ENCODE peak calls at places on chromosomes 11 and 22, in four cellular contexts. B, S, Q and H are unnamed samples.

GRCh38 chr11:827146-827860 is 416 bp upstream of the CRACR2B start:
- DNase-seq in Q (no peak), B (no peak), S (no peak), H (no peak)

GRCh38 chr22:46969491-46969890 is 207.0 kb downstream of the TBC1D22A start:
- DNase-seq in Q (no peak), B (no peak), S (no peak), H (no peak)

GRCh38 chr11:96090711-96091110 is 166.8 kb upstream of the MTMR2 start:
- DNase-seq in B (no peak), Q (no peak), S (peak; percentile 74), H (no peak)

GRCh38 chr11:109000531-109000930 is 335.7 kb downstream of the DDX10 start:
- DNase-seq in B (no peak), S (no peak), Q (no peak), H (no peak)

GRCh38 chr11:9753031-9753430 is 89.2 kb downstream of the SWAP70 start:
- DNase-seq in Q (no peak), B (peak; percentile 85), S (peak; percentile 84), H (no peak)

GRCh38 chr11:8025123-8025522 is 38.0 kb downstream of the EIF3F start:
- DNase-seq in B (peak; percentile 52), Q (no peak), S (peak; percentile 48), H (no peak)

GRCh38 chr11:63985812-63986155 is 454 bp upstream of the OTUB1 start:
- DNase-seq in B (no peak), S (no peak), Q (peak; percentile 59), H (peak; percentile 37)

GRCh38 chr11:11279956-11280689 is 72.9 kb downstream of the CSNK2A3 start:
- DNase-seq in S (peak; percentile 45), B (peak; percentile 86), Q (no peak), H (no peak)

GRCh38 chr11:126354631-126355323 is 709 bp upstream of the ST3GAL4 start:
- DNase-seq in Q (no peak), S (no peak), B (no peak), H (no peak)

GRCh38 chr11:62088331-62088933 is 35.4 kb upstream of the INCENP start:
- DNase-seq in S (peak; percentile 17), B (no peak), Q (no peak), H (no peak)

GRCh38 chr11:462107-462890 is 12.2 kb downstream of the PTDSS2 start:
- DNase-seq in B (no peak), S (no peak), Q (no peak), H (no peak)

GRCh38 chr22:43862074-43862881 is at the start of gene SULT4A1:
- DNase-seq in Q (peak; percentile 43), B (no peak), S (no peak), H (no peak)

GRCh38 chr22:38700789-38701628 is at the start of gene JOSD1:
- DNase-seq in Q (peak; percentile 98), S (peak; percentile 94), B (peak; percentile 89), H (peak; percentile 91)

GRCh38 chr22:20062766-20063083 is 17.3 kb upstream of the DGCR8 start:
- DNase-seq in Q (no peak), B (peak; percentile 42), S (peak; percentile 62), H (no peak)

GRCh38 chr22:11253000-11253511 is 4274.9 kb upstream of the OR11H1 start:
- DNase-seq in Q (no peak), B (peak; percentile 0), S (no peak), H (no peak)

GRCh38 chr11:76615950-76616349 is 54.6 kb downstream of the LRRC32 start:
- DNase-seq in B (no peak), Q (no peak), S (peak; percentile 40), H (no peak)

GRCh38 chr11:116782728-116783127 is 5.1 kb downstream of the ZPR1 start:
- DNase-seq in B (no peak), S (peak; percentile 19), Q (no peak), H (no peak)

GRCh38 chr22:20014526-20015186 is 2.0 kb downstream of the ARVCF start:
- DNase-seq in S (no peak), Q (no peak), B (no peak), H (no peak)

GRCh38 chr11:95398437-95399112 is 167.6 kb upstream of the SESN3 start:
- DNase-seq in Q (no peak), B (peak; percentile 10), S (peak; percentile 60), H (no peak)

GRCh38 chr11:75733346-75734107 is 15.9 kb downstream of the MOGAT2 start:
- DNase-seq in Q (no peak), S (peak; percentile 4), B (no peak), H (peak; percentile 13)

GRCh38 chr11:70489276-70489675 is 90.9 kb downstream of the CTTN start:
- DNase-seq in S (no peak), Q (no peak), B (no peak), H (no peak)

GRCh38 chr22:24594569-24595120 is 1.8 kb upstream of the LRRC75B start:
- DNase-seq in S (no peak), Q (no peak), B (no peak), H (no peak)

GRCh38 chr11:102314784-102315183 is 2.5 kb upstream of the BIRC3 start:
- DNase-seq in S (no peak), Q (no peak), B (no peak), H (no peak)

GRCh38 chr11:104858882-104859735 is 39.2 kb downstream of the CASP12 start:
- DNase-seq in B (no peak), Q (no peak), S (peak; percentile 5), H (no peak)

GRCh38 chr11:103792981-103793468 is 243.4 kb upstream of the DDI1 start:
- DNase-seq in B (no peak), S (peak; percentile 29), Q (no peak), H (no peak)

GRCh38 chr11:88281317-88281712 is 56.2 kb downstream of the CTSC start:
- DNase-seq in Q (no peak), B (no peak), S (peak; percentile 15), H (no peak)

GRCh38 chr11:128467041-128467440 is 120.3 kb downstream of the ETS1 start:
- DNase-seq in S (no peak), B (no peak), Q (no peak), H (no peak)